ENCODE peak calls at places on chromosomes 2 and 18, in nine cellular contexts. P is HS-27A; C is HTR-8/SVneo; M is GM10248; E is activated CD8-positive, alpha-beta memory T cell treated with anti-CD3 and anti-CD28 coated beads for 1 hour; H is left cardiac atrium; B is substantia nigra; X is stimulated activated naive B cell treated with anti-CD40 and anti-IgM and Interleukin-4, amounts not matched to agents 10 μg/mL and 1 μg/mL and 100 μg/mL, for 72 hours; U is sciatic nerve. G is an unnamed sample.

GRCh38 chr18:67551146-67551545 is 34.6 kb upstream of the DSEL start:
- DNase-seq in P (no peak), C (no peak), E (no peak), U (no peak), H (no peak), B (no peak), X (no peak), M (no peak), G (no peak)

GRCh38 chr2:56299166-56299806 is 115.5 kb downstream of the CCDC85A start:
- DNase-seq in U (no peak), H (no peak), E (no peak), C (no peak), M (no peak), X (no peak), B (no peak), P (no peak), G (peak)

GRCh38 chr2:196075196-196075595 is 6.6 kb upstream of the DNAH7 start:
- DNase-seq in B (no peak), E (no peak), C (no peak), X (no peak), P (no peak), H (no peak), U (no peak), M (no peak), G (no peak)

GRCh38 chr18:73980289-73980979 is 167.2 kb downstream of the FBXO15 start:
- DNase-seq in U (no peak), X (no peak), H (no peak), P (no peak), E (no peak), M (no peak), C (peak), B (no peak), G (no peak)

GRCh38 chr2:99810241-99810640 is 320.4 kb upstream of the REV1 start:
- DNase-seq in B (no peak), U (no peak), C (no peak), M (no peak), X (no peak), E (no peak), H (no peak), P (no peak), G (no peak)

GRCh38 chr2:625415-626135 is 51.6 kb downstream of the TMEM18 start:
- DNase-seq in X (no peak), U (no peak), H (no peak), E (no peak), B (no peak), P (no peak), M (no peak), C (no peak), G (no peak)

GRCh38 chr2:25409044-25409443 is 67.3 kb upstream of the DNMT3A start:
- DNase-seq in E (no peak), X (no peak), P (no peak), U (no peak), C (no peak), H (no peak), B (no peak), M (no peak), G (no peak)

GRCh38 chr18:21593540-21594257 is 6.8 kb downstream of the ESCO1 start:
- DNase-seq in E (no peak), B (no peak), P (no peak), C (no peak), U (no peak), H (no peak), X (no peak), M (no peak), G (no peak)

GRCh38 chr2:233074106-233074505 is 14.0 kb downstream of the INPP5D start:
- DNase-seq in E (no peak), X (no peak), P (no peak), U (peak), B (no peak), H (no peak), M (no peak), C (no peak), G (no peak)

GRCh38 chr2:181105562-181105961 is 125.2 kb downstream of the UBE2E3 start:
- DNase-seq in E (no peak), X (no peak), M (no peak), H (no peak), P (no peak), U (no peak), C (no peak), B (no peak), G (no peak)

GRCh38 chr2:147231081-147231480 is 613.7 kb upstream of the ACVR2A start:
- DNase-seq in M (no peak), E (no peak), U (no peak), X (no peak), C (no peak), P (no peak), B (no peak), H (no peak), G (no peak)

GRCh38 chr18:57569133-57569532 is 17.4 kb downstream of the FECH start:
- DNase-seq in B (no peak), C (no peak), H (no peak), X (no peak), E (no peak), M (no peak), U (no peak), P (no peak), G (no peak)

GRCh38 chr2:101223814-101224231 is 28.9 kb upstream of the CNOT11 start:
- DNase-seq in H (no peak), U (no peak), C (no peak), M (peak), P (no peak), X (peak), B (no peak), E (no peak), G (no peak)

GRCh38 chr2:136527560-136527959 is 237.8 kb upstream of the THSD7B start:
- DNase-seq in E (no peak), B (no peak), C (no peak), M (no peak), X (no peak), P (peak), H (no peak), U (no peak), G (no peak)